ENCODE peak calls at places on chromosomes 16 and 17, in four cellular contexts. L is GM12878, D is WTC11, X is K562. Y is an unnamed sample.

GRCh38 chr16:29675811-29676643 is 3.0 kb upstream of the QPRT start:
- DNase-seq in X (peak; percentile 65), D (no peak), L (no peak), Y (peak; percentile 60)

GRCh38 chr17:50507871-50508572 is at the start of gene MYCBPAP:
- DNase-seq in X (no peak), D (peak; percentile 87), L (peak; percentile 28), Y (no peak)

GRCh38 chr17:28384281-28385036 is 13.0 kb downstream of the SARM1 start:
- DNase-seq in L (no peak), X (peak; percentile 35), D (peak; percentile 53), Y (no peak)

GRCh38 chr16:81578636-81579413 is 134.2 kb downstream of the CMIP start:
- DNase-seq in L (no peak), X (no peak), D (no peak), Y (no peak)

GRCh38 chr17:60327870-60328362 is 64.0 kb downstream of the USP32 start:
- DNase-seq in D (no peak), L (no peak), X (no peak), Y (no peak)

GRCh38 chr16:15031179-15031578 is 24.7 kb downstream of the NTAN1 start:
- DNase-seq in L (no peak), D (no peak), X (no peak), Y (no peak)

GRCh38 chr17:39174907-39175694 is 9.1 kb upstream of the ARL5C start:
- DNase-seq in L (no peak), X (peak; percentile 88), D (peak; percentile 92), Y (peak; percentile 65)

GRCh38 chr17:47615766-47616424 is 33.8 kb upstream of the KPNB1 start:
- DNase-seq in D (no peak), X (peak; percentile 64), L (peak; percentile 16), Y (peak; percentile 52)

GRCh38 chr16:8937803-8938202 is 25.9 kb downstream of the USP7 start:
- DNase-seq in X (no peak), L (no peak), D (no peak), Y (no peak)

GRCh38 chr17:79840989-79841286 is 1.7 kb upstream of the CBX4 start:
- DNase-seq in X (no peak), D (no peak), L (no peak), Y (no peak)

GRCh38 chr16:85673529-85674417 is 15.0 kb downstream of the GINS2 start:
- DNase-seq in D (no peak), X (no peak), L (no peak), Y (no peak)

GRCh38 chr16:64933890-64934289 is 188.0 kb downstream of the CDH11 start:
- DNase-seq in L (no peak), X (no peak), D (no peak), Y (no peak)

GRCh38 chr17:38605852-38606645 is at the start of gene SRCIN1:
- DNase-seq in X (peak; percentile 82), L (no peak), D (peak; percentile 74), Y (peak; percentile 57)

DNA sequence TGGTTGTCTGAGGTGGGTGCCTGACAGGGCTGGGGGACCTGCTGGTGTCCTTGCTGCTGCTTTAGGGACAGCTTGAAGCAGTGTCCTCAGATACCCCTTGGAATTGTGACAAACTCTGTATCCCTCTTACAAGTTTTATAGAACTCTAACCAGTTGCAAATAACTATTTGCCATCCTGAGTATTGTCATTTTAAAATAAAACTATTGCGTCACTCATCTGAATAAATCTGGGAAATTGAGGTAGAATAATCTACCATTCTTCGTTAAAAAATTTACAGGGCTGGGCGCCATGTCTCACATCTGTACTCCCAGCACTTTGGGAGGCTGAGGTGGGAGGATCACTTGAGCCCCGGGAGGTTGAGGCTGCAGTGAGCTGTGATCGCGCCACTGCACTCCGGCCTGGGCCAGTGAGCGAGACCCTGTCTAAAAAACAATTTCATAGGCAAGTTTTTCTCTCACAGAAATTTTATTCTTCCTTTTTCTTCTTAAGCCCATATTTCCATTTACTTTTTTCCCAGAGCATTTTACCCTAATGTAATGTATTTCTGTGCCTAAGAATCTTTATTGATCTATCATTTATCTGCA is 14.2 kb downstream of the ZNF750 start:
- DNase-seq in X (no peak), L (no peak), D (no peak), Y (no peak)
- TF ChIP-seq NR2C2 in X (no peak), L (no peak), D (no peak), Y (no peak)

DNA sequence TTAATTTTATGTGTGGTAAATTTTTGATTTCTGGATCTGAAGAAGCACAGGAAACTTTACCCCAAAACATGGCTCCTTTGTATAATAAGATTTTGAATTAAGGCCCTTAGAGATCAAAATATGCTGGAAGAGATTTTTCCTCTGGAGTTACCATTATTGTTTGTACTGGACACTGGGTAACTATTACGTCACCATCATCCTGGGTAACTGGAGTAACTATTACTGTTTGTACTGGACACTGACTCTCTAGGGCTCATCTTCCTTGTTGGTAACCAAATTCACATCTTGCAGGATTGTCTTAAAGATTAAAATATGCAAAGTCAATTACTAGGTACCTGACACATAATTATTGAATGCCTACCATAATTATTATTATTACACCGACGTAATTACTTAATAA is 593.8 kb upstream of the GOT2 start:
- DNase-seq in X (no peak), L (no peak), D (no peak), Y (no peak)
- TF ChIP-seq NR2C2 in X (no peak), L (no peak), D (no peak), Y (no peak)

GRCh38 chr17:62676231-62676943 is 48.9 kb downstream of the MRC2 start:
- DNase-seq in L (no peak), X (no peak), D (no peak), Y (no peak)
- TF ChIP-seq NR2C2 in L (no peak), X (no peak), D (no peak), Y (no peak)

GRCh38 chr17:43021739-43022512 is at the start of gene VAT1:
- DNase-seq in L (no peak), D (peak; percentile 86), X (peak; percentile 91), Y (peak; percentile 72)
- TF ChIP-seq NR2C2 in L (no peak), D (peak; percentile 43), X (peak; percentile 13), Y (peak; percentile 34)

GRCh38 chr17:14859521-14859920 is 405.6 kb downstream of the PMP22 start:
- DNase-seq in D (no peak), L (no peak), X (no peak), Y (no peak)

GRCh38 chr17:14866266-14866665 is 398.9 kb downstream of the PMP22 start:
- DNase-seq in X (no peak), D (no peak), L (no peak), Y (no peak)

DNA sequence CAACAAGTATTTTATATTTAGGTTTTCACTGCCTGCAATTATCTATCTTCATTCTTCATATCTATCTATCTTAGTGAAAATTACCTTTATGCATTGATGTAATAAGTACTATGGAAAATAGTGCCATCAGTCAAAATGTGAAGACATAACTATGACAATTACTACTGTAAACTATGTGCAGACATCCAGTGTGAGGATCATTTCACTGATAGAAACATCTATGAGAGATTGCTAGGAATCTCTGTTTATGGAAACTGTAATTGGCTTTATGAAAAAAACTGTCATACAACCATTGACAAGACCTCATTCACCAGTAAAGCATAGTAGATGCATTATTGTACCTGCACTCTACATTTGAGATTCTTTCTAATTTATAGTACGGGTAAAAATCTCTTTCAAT is 401.0 kb downstream of the PMP22 start:
- DNase-seq in D (no peak), X (no peak), L (no peak), Y (no peak)
- TF ChIP-seq NR2C2 in D (no peak), X (no peak), L (no peak), Y (no peak)

GRCh38 chr16:88331989-88332920 is 50.5 kb upstream of the ZNF469 start:
- DNase-seq in L (no peak), D (no peak), X (no peak), Y (no peak)
- TF ChIP-seq NR2C2 in L (no peak), D (no peak), X (no peak), Y (no peak)

DNA sequence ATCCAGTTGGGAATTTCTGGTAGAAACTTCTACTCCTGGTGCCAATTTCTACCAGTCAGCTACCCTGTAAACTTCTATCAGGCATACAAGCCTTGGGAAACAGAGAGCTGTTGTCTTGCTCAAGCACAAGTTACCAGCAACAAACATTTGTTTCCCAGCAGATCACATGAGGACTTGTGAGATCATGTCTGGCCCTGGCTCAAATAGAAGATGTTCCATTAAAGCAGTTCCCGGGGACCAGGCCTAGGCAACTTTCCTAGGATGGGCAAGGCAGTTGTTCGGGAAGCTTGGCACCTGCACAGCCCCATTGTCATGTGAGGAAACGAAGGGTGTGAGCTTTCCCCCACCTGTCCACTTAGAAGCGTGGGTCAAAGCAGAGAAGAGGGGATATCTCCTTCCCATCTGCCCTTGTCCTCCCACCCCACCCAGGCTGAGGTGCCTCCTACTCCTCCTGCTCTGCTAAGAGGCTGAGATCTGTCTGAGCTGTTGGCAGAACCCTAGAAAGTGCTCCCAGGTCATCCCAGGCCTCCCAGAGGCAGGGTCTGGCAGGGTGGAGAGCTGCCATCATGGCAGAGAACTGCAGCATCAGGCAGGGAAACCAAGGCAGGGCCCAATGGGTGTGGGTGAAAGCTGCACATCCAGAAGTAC is 11.2 kb upstream of the SLC47A2 start:
- DNase-seq in L (no peak), D (no peak), X (no peak), Y (no peak)
- TF ChIP-seq NR2C2 in L (no peak), D (no peak), X (no peak), Y (no peak)

GRCh38 chr16:3088925-3089716 is 10.0 kb downstream of the ZSCAN10 start:
- DNase-seq in D (no peak), X (no peak), L (no peak), Y (no peak)
- TF ChIP-seq NR2C2 in D (no peak), X (no peak), L (no peak), Y (no peak)

GRCh38 chr17:51828901-51829300 is 329.6 kb downstream of the CA10 start:
- DNase-seq in X (no peak), L (no peak), D (no peak), Y (no peak)
- TF ChIP-seq NR2C2 in X (no peak), L (no peak), D (no peak), Y (no peak)

Y was measured in HepG2.